ENCODE peak calls at places on chromosomes 3 and 15, in four cellular contexts. F is cardiac muscle cell, A is skeletal muscle cell, Z is NB4. C is an unnamed sample.

GRCh38 chr3:61589856-61590255 is 28.5 kb downstream of the PTPRG start:
- DNase-seq in F (peak), A (no peak), Z (peak), C (peak)

GRCh38 chr15:75531041-75531450 is 48.1 kb downstream of the PTPN9 start:
- DNase-seq in F (peak), A (peak), Z (no peak), C (peak)

GRCh38 chr3:134279466-134279865 is 28.8 kb upstream of the RYK start:
- DNase-seq in F (peak), A (no peak), Z (no peak), C (no peak)

GRCh38 chr3:195865752-195866151 is 42.6 kb downstream of the TNK2 start:
- DNase-seq in F (no peak), A (no peak), Z (no peak), C (no peak)

GRCh38 chr3:148930785-148931184 is 60.6 kb upstream of the GYG1 start:
- DNase-seq in F (no peak), A (no peak), Z (no peak), C (no peak)

GRCh38 chr3:12287727-12288465 is 974 bp upstream of the PPARG start:
- DNase-seq in F (peak), A (no peak), Z (peak), C (no peak)

GRCh38 chr3:190122198-190122771 is 1.6 kb upstream of the P3H2 start:
- DNase-seq in F (peak), A (peak), Z (no peak), C (no peak)

GRCh38 chr3:113035387-113035982 is 44.7 kb downstream of the GTPBP8 start:
- DNase-seq in F (peak), A (no peak), Z (peak), C (peak)

GRCh38 chr3:114308830-114309229 is 15.0 kb downstream of the TIGIT start:
- DNase-seq in F (no peak), A (no peak), Z (no peak), C (no peak)

GRCh38 chr3:126202281-126203079 is 22.1 kb upstream of the ALDH1L1 start:
- DNase-seq in F (no peak), A (no peak), Z (no peak), C (no peak)

GRCh38 chr3:151011427-151011826 is 38.9 kb upstream of the CLRN1 start:
- DNase-seq in F (peak), A (no peak), Z (no peak), C (no peak)

GRCh38 chr3:13110678-13111116 is 37.5 kb upstream of the IQSEC1 start:
- DNase-seq in F (no peak), A (no peak), Z (no peak), C (no peak)

GRCh38 chr3:6262035-6262434 is 598.9 kb upstream of the GRM7 start:
- DNase-seq in F (no peak), A (no peak), Z (no peak), C (no peak)

GRCh38 chr3:183381179-183381578 is 47.2 kb downstream of the MCF2L2 start:
- DNase-seq in F (peak), A (peak), Z (no peak), C (peak)

GRCh38 chr3:43246956-43247355 is 39.4 kb upstream of the SNRK start:
- DNase-seq in F (peak), A (no peak), Z (no peak), C (no peak)

GRCh38 chr3:143507735-143508580 is 340.3 kb downstream of the SLC9A9 start:
- DNase-seq in F (peak), A (peak), Z (no peak), C (no peak)

GRCh38 chr15:101138913-101139880 is 112.7 kb downstream of the CHSY1 start:
- DNase-seq in F (peak), A (peak), Z (peak), C (peak)

GRCh38 chr15:30675126-30675525 is 49.2 kb downstream of the ARHGAP11B start:
- DNase-seq in F (peak), A (no peak), Z (no peak), C (no peak)

GRCh38 chr15:26866298-26867198 is at the start of gene GABRA5:
- DNase-seq in F (peak), A (no peak), Z (no peak), C (no peak)

GRCh38 chr3:161272524-161272923 is 51.4 kb downstream of the NMD3 start:
- DNase-seq in F (no peak), A (no peak), Z (no peak), C (no peak)

GRCh38 chr3:96430019-96430541 is 384.3 kb upstream of the EPHA6 start:
- DNase-seq in F (no peak), A (no peak), Z (no peak), C (no peak)

GRCh38 chr3:182843478-182843877 is 50.2 kb downstream of the ATP11B start:
- DNase-seq in F (no peak), A (no peak), Z (no peak), C (no peak)

GRCh38 chr15:52349062-52349700 is 53.6 kb upstream of the MYO5C start:
- DNase-seq in F (no peak), A (no peak), Z (no peak), C (no peak)

GRCh38 chr3:125679258-125679657 is 84.0 kb upstream of the OSBPL11 start:
- DNase-seq in F (no peak), A (no peak), Z (no peak), C (no peak)

GRCh38 chr3:89360155-89360554 is 252.7 kb downstream of the EPHA3 start:
- DNase-seq in F (peak), A (peak), Z (no peak), C (no peak)

C was measured in MV-4-11.